ENCODE peak calls at places on chromosome 10, in four cellular contexts. Y is pancreas, H is tibial nerve, F is stomach. N is an unnamed sample.

GRCh38 chr10:30818010-30818660 is 188.6 kb upstream of the LYZL2 start:
- DNase-seq in F (peak; percentile 39), Y (peak; percentile 56), H (no peak), N (peak; percentile 76)

GRCh38 chr10:60537697-60538096 is 148.0 kb upstream of the ANK3 start:
- DNase-seq in Y (no peak), H (no peak), F (no peak), N (no peak)

GRCh38 chr10:122298206-122298597 is 27.1 kb downstream of the BTBD16 start:
- DNase-seq in F (no peak), H (no peak), Y (no peak), N (no peak)

GRCh38 chr10:28661035-28661434 is 16.3 kb upstream of the BAMBI start:
- DNase-seq in H (no peak), F (no peak), Y (no peak), N (no peak)

GRCh38 chr10:96873756-96874467 is 41.8 kb downstream of the LCOR start:
- DNase-seq in Y (no peak), H (no peak), F (no peak), N (no peak)

GRCh38 chr10:33521062-33521461 is 186.6 kb upstream of the NRP1 start:
- DNase-seq in F (no peak), H (no peak), Y (no peak), N (no peak)

GRCh38 chr10:124171561-124171960 is 78.2 kb upstream of the CHST15 start:
- DNase-seq in F (no peak), Y (no peak), H (no peak), N (no peak)

GRCh38 chr10:110016037-110016436 is 8.3 kb downstream of the ADD3 start:
- DNase-seq in F (no peak), H (no peak), Y (no peak), N (no peak)

GRCh38 chr10:57627642-57628178 is 640.0 kb downstream of the IPMK start:
- DNase-seq in Y (no peak), F (no peak), H (no peak), N (no peak)

GRCh38 chr10:103829838-103830465 is 25.4 kb downstream of the SH3PXD2A start:
- DNase-seq in H (no peak), F (no peak), Y (no peak), N (no peak)

GRCh38 chr10:105023223-105023622 is 382.1 kb downstream of the SORCS3 start:
- DNase-seq in F (no peak), Y (no peak), H (no peak), N (no peak)

GRCh38 chr10:120313715-120314114 is 143.3 kb upstream of the PLPP4 start:
- DNase-seq in Y (no peak), H (no peak), F (no peak), N (no peak)

GRCh38 chr10:78871796-78872195 is 197.0 kb upstream of the ZMIZ1 start:
- DNase-seq in Y (no peak), H (no peak), F (no peak), N (no peak)

GRCh38 chr10:123663522-123663921 is 2.6 kb upstream of the GPR26 start:
- DNase-seq in H (no peak), F (no peak), Y (no peak), N (no peak)

GRCh38 chr10:106643521-106643920 is 521.0 kb downstream of the SORCS1 start:
- DNase-seq in H (no peak), F (no peak), Y (no peak), N (no peak)

GRCh38 chr10:60262647-60263126 is 127.0 kb downstream of the ANK3 start:
- DNase-seq in F (no peak), H (no peak), Y (no peak), N (no peak)

GRCh38 chr10:62911210-62911963 is 95.2 kb upstream of the EGR2 start:
- DNase-seq in Y (no peak), F (no peak), H (no peak), N (no peak)

GRCh38 chr10:93346060-93346459 is 136.1 kb downstream of the MYOF start:
- DNase-seq in F (no peak), H (no peak), Y (no peak), N (no peak)

GRCh38 chr10:43118631-43119415 is 19.4 kb upstream of the CSGALNACT2 start:
- DNase-seq in F (no peak), H (no peak), Y (peak; percentile 60), N (no peak)

GRCh38 chr10:99908512-99908911 is 101.2 kb downstream of the DNMBP start:
- DNase-seq in H (no peak), F (no peak), Y (no peak), N (no peak)

GRCh38 chr10:63703113-63703670 is 182.0 kb downstream of the REEP3 start:
- DNase-seq in F (no peak), H (no peak), Y (no peak), N (no peak)

GRCh38 chr10:86261470-86261869 is 105.1 kb downstream of the GRID1 start:
- DNase-seq in H (no peak), Y (no peak), F (peak; percentile 13), N (no peak)

GRCh38 chr10:75417522-75417927 is 13.9 kb upstream of the LRMDA start:
- DNase-seq in F (no peak), H (no peak), Y (no peak), N (no peak)

GRCh38 chr10:14185501-14186045 is 145.2 kb downstream of the FRMD4A start:
- DNase-seq in F (no peak), Y (no peak), H (no peak), N (no peak)

GRCh38 chr10:73979428-73980407 is 18.2 kb upstream of the VCL start:
- DNase-seq in H (no peak), F (no peak), Y (no peak), N (no peak)

GRCh38 chr10:89114846-89115625 is 92.1 kb downstream of the CH25H start:
- DNase-seq in F (no peak), Y (no peak), H (no peak), N (no peak)

GRCh38 chr10:100364735-100365391 is 17.8 kb downstream of the SCD start:
- DNase-seq in H (no peak), F (peak; percentile 95), Y (peak; percentile 96), N (peak; percentile 91)

GRCh38 chr10:22228943-22229755 is 11.3 kb upstream of the EBLN1 start:
- DNase-seq in F (peak; percentile 82), Y (peak; percentile 91), H (peak; percentile 85), N (peak; percentile 87)

GRCh38 chr10:102918817-102919236 is 733 bp downstream of the CNNM2 start:
- DNase-seq in F (no peak), H (no peak), Y (peak; percentile 65), N (peak; percentile 62)

GRCh38 chr10:121927361-121927840 is 430 bp downstream of the ATE1 start:
- DNase-seq in H (no peak), F (peak; percentile 59), Y (no peak), N (peak; percentile 78)

GRCh38 chr10:77641788-77642397 is 4.3 kb upstream of the KCNMA1 start:
- DNase-seq in F (peak; percentile 77), Y (no peak), H (peak; percentile 65), N (peak; percentile 77)

GRCh38 chr10:124032982-124033886 is 60.2 kb downstream of the CHST15 start:
- DNase-seq in H (no peak), Y (no peak), F (no peak), N (no peak)

DNA sequence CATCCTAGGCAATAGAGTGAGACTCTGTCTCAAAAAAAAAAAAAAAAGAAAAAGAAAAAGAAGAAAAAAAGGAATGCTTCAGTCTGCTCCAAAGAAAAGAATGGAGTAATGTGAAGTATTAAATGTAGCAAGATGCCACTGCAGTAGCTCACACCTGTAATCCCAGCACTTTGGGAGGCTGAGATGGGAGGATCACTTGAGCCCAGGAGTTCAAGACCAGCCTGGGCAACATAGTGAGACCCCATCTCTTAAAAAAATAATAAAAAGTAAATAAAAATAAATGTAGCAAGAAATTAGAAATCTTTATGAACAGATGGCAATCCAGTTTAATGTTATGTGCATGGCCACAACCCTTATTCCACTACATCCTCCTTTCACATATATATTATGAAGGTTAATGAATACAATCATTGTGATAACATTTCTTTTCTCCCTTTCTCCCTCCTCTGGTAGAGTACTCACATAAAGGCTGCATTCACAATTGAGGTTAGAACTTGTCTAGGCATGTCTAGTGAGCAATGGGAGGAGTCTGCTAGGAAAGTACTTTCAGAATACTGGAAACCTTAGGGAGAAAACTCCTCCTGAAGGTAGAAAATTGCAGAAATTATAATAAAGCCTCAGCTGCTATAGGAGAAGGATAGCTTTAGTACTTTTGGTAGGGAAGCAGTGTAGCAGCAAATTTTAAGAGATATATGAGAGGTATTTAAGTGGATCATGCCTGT is 20.4 kb downstream of the KLLN start:
- DNase-seq in F (no peak), H (no peak), Y (no peak), N (no peak)
- H3K27ac ChIP-seq in F (no peak overlapping the region), H (no peak overlapping the region), Y (no peak overlapping the region), N (no peak overlapping the region)

GRCh38 chr10:116490028-116490662 is 55.6 kb upstream of the PNLIP start:
- DNase-seq in F (no peak), H (no peak), Y (no peak), N (no peak)
- TF ChIP-seq CTCF in F (no peak), H (peak; percentile 23), Y (peak; percentile 43), N (peak; percentile 59)

DNA sequence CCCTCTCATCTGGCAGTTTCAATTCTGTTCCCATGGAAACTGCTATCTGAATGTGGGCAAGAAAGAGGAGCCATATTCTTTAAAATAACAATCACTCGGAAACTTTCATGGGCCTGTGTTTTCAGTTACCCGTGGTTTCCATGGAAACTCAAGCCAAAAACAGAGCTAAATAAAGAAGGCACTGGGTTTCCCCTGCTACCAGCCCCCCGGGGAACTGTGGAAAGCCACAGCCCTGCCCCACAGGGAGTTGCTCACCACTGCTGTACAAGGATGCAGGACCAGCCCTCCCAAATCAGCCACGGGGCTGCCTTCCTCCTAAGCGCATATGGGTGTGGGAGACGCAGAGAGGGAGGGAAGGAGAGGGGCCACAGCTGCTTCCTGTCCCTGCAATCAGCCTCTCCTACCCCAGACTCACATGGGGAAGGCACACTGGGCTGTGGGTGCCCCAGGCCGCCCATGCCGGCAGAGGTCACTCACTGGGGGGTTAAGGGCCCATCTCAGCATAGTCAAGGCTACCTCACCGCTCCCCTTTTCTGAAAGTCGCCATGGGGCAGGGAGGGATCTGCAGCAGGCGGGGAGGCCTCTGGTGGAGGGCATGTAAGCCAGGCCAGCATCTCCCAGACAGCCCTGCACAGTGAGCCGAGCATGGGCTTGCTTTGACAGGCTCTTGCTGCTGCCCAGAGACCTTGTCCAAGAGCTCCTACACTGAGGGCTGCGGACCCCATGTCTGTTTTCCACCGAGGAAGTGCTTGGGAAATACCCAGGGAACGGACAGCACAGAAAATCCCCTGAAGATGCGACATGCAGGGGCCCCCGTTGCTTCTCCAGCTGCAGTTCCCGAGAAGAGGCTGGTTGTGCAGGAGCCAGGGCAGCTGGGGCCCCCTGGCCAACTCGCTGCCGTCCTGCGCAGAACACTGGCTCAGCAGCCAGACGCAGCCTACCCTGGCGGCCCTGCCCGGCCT is 157.3 kb upstream of the PPP2R2D start:
- DNase-seq in F (no peak), H (no peak), Y (no peak), N (no peak)
- H3K4me1 ChIP-seq in F (peaks cover 5% of the 10 kb centered on the region), H (peaks cover 13% of the 10 kb centered on the region), Y (no peaks in the 10 kb centered on the region), N (no peaks in the 10 kb centered on the region)

DNA sequence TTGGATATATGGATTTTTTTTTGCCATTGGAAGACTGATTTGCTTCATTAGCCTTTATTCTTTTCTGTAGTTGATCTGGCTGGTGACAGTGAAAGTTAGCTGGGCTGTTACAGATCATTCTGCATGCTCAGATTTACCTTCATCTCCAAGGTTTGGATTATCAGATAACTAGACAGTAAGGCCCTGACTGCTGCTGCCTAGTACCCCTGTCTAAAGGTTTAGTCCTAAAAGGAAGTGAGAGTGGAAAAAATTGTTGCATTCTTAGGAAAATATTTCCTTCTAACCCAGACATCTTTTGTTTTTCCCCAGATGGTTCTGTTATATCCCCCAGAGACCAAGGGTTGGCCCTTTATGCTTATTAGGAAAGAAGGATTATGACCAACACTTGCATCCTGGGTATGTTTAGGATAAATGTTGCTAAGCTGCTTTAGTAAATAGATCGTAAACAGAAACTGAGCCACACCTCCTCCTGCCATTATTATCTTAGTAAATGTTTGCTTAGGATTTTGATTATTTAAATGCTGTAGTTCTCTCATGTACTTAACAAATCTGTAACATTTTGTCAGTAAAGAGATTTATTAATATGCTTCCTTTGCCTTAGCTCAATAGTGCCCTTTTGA is 44.3 kb downstream of the MCU start:
- DNase-seq in H (no peak), F (no peak), Y (no peak), N (no peak)
- H3K27ac ChIP-seq in H (no peak overlapping the region), F (peak overlapping the region; percentile 71), Y (peak overlapping the region; percentile 68), N (no peak overlapping the region)

N was measured in adrenal gland.